ENCODE peak calls at places on chromosomes 11 and 22, in eight cellular contexts. G, M, O, X, E, L, U and F are unnamed samples.

GRCh38 chr11:11667056-11667455 is 45.3 kb upstream of the GALNT18 start:
- DNase-seq in G (no peak), M (no peak), O (no peak), X (peak), E (no peak), L (no peak), U (no peak), F (no peak)

GRCh38 chr22:37260939-37261338 is 16.9 kb upstream of the RAC2 start:
- DNase-seq in G (peak), M (no peak), O (peak), X (peak), E (peak), L (peak), U (peak), F (peak)

GRCh38 chr11:35035894-35036408 is 103.0 kb upstream of the CD44 start:
- DNase-seq in G (no peak), M (peak), O (no peak), X (peak), E (no peak), L (no peak), U (no peak), F (peak)

GRCh38 chr11:100785148-100785983 is 98.3 kb downstream of the ARHGAP42 start:
- DNase-seq in G (no peak), M (no peak), O (no peak), X (peak), E (no peak), L (no peak), U (no peak), F (no peak)

GRCh38 chr11:130162733-130163132 is 3.2 kb downstream of the ST14 start:
- DNase-seq in G (no peak), M (peak), O (no peak), X (peak), E (no peak), L (no peak), U (no peak), F (no peak)

GRCh38 chr11:75802913-75803820 is 11.8 kb upstream of the UVRAG start:
- DNase-seq in G (peak), M (peak), O (peak), X (peak), E (peak), L (peak), U (peak), F (peak)

GRCh38 chr22:45503816-45504702 is 1.4 kb downstream of the FBLN1 start:
- DNase-seq in G (no peak), M (no peak), O (peak), X (peak), E (peak), L (no peak), U (no peak), F (peak)

GRCh38 chr22:35899736-35900135 is 128.9 kb downstream of the RBFOX2 start:
- DNase-seq in G (no peak), M (no peak), O (no peak), X (no peak), E (no peak), L (no peak), U (no peak), F (no peak)

GRCh38 chr11:122108192-122108799 is 7.7 kb downstream of the BLID start:
- DNase-seq in G (no peak), M (peak), O (peak), X (peak), E (peak), L (no peak), U (peak), F (peak)

GRCh38 chr11:122069946-122070345 is 46.1 kb downstream of the BLID start:
- DNase-seq in G (no peak), M (no peak), O (no peak), X (peak), E (peak), L (no peak), U (no peak), F (peak)